ENCODE peak calls at places on chromosomes 2 and 18, in five cellular contexts. F is GM12878, Z is K562, Q is HEK293T, J is HepG2. A is an unnamed sample.

GRCh38 chr2:160703648-160704585 is 210.3 kb upstream of the RBMS1 start:
- DNase-seq in Z (no peak), J (no peak), F (peak; percentile 57), Q (no peak), A (no peak)

GRCh38 chr2:61469424-61470121 is 1.3 kb downstream of the USP34 start:
- DNase-seq in F (no peak), Q (no peak), J (no peak), Z (no peak), A (no peak)

GRCh38 chr2:111071480-111072143 is 49.1 kb upstream of the BCL2L11 start:
- DNase-seq in Q (no peak), J (no peak), F (peak; percentile 35), Z (no peak), A (no peak)

GRCh38 chr2:126891681-126892500 is 6.8 kb upstream of the TEX51 start:
- DNase-seq in J (no peak), F (no peak), Q (no peak), Z (no peak), A (no peak)

GRCh38 chr2:231583982-231584381 is 8.7 kb upstream of the TEX44 start:
- DNase-seq in Z (no peak), F (no peak), Q (no peak), J (no peak), A (no peak)

GRCh38 chr2:232857158-232857563 is 12.9 kb upstream of the SNORC start:
- DNase-seq in F (no peak), Z (no peak), Q (no peak), J (peak; percentile 98), A (no peak)

GRCh38 chr18:44341759-44342158 is 338.9 kb upstream of the SETBP1 start:
- DNase-seq in Q (no peak), F (no peak), J (no peak), Z (no peak), A (no peak)

GRCh38 chr18:22277758-22278157 is 108.4 kb downstream of the GATA6 start:
- DNase-seq in F (no peak), Z (no peak), Q (no peak), J (no peak), A (no peak)

GRCh38 chr2:216829533-216829932 is 30.3 kb downstream of the TNP1 start:
- DNase-seq in J (no peak), F (no peak), Q (no peak), Z (no peak), A (no peak)

GRCh38 chr18:24121625-24122024 is 17.2 kb upstream of the CABYR start:
- DNase-seq in F (no peak), J (no peak), Q (no peak), Z (no peak), A (no peak)

GRCh38 chr2:157890960-157891629 is 15.0 kb upstream of the ACVR1 start:
- DNase-seq in Z (no peak), Q (no peak), F (no peak), J (no peak), A (no peak)

GRCh38 chr2:120596990-120597594 is 138.6 kb upstream of the GLI2 start:
- DNase-seq in Q (no peak), F (no peak), Z (no peak), J (no peak), A (no peak)

GRCh38 chr2:98465456-98466201 is 21.0 kb downstream of the INPP4A start:
- DNase-seq in Q (peak; percentile 33), F (peak; percentile 91), Z (peak; percentile 59), J (no peak), A (peak; percentile 83)

GRCh38 chr2:232882085-232882484 is 12.0 kb downstream of the SNORC start:
- DNase-seq in F (no peak), J (no peak), Q (no peak), Z (no peak), A (no peak)

GRCh38 chr2:16031848-16032159 is 91.5 kb downstream of the MYCN start:
- DNase-seq in Q (no peak), J (no peak), F (no peak), Z (no peak), A (no peak)

GRCh38 chr2:3209258-3209657 is 168.4 kb downstream of the EIPR1 start:
- DNase-seq in F (no peak), Z (no peak), J (no peak), Q (no peak), A (no peak)

GRCh38 chr2:147438897-147439296 is 405.9 kb upstream of the ACVR2A start:
- DNase-seq in Z (no peak), J (no peak), Q (no peak), F (no peak), A (no peak)

GRCh38 chr2:148876190-148876588 is 1.2 kb downstream of the KIF5C start:
- DNase-seq in Q (peak; percentile 24), F (no peak), Z (no peak), J (no peak), A (peak; percentile 78)

GRCh38 chr2:161681043-161681442 is 56.8 kb downstream of the SLC4A10 start:
- DNase-seq in F (no peak), Z (no peak), Q (no peak), J (no peak), A (no peak)

GRCh38 chr2:210287301-210287700 is 27.7 kb downstream of the MYL1 start:
- DNase-seq in J (no peak), Z (no peak), F (no peak), Q (no peak), A (no peak)

GRCh38 chr2:121505005-121505404 is 25.7 kb upstream of the RNU4ATAC start:
- DNase-seq in J (no peak), F (no peak), Q (no peak), Z (no peak), A (no peak)

GRCh38 chr2:145230546-145230945 is 710.6 kb upstream of the ZEB2 start:
- DNase-seq in Q (no peak), F (no peak), J (no peak), Z (no peak), A (no peak)

GRCh38 chr2:18749912-18750526 is 160.7 kb upstream of the NT5C1B start:
- DNase-seq in Z (peak; percentile 10), F (no peak), Q (no peak), J (peak; percentile 65), A (peak; percentile 35)

GRCh38 chr2:9018534-9018933 is 15.1 kb upstream of the MBOAT2 start:
- DNase-seq in F (no peak), J (no peak), Q (no peak), Z (no peak), A (no peak)

DNA sequence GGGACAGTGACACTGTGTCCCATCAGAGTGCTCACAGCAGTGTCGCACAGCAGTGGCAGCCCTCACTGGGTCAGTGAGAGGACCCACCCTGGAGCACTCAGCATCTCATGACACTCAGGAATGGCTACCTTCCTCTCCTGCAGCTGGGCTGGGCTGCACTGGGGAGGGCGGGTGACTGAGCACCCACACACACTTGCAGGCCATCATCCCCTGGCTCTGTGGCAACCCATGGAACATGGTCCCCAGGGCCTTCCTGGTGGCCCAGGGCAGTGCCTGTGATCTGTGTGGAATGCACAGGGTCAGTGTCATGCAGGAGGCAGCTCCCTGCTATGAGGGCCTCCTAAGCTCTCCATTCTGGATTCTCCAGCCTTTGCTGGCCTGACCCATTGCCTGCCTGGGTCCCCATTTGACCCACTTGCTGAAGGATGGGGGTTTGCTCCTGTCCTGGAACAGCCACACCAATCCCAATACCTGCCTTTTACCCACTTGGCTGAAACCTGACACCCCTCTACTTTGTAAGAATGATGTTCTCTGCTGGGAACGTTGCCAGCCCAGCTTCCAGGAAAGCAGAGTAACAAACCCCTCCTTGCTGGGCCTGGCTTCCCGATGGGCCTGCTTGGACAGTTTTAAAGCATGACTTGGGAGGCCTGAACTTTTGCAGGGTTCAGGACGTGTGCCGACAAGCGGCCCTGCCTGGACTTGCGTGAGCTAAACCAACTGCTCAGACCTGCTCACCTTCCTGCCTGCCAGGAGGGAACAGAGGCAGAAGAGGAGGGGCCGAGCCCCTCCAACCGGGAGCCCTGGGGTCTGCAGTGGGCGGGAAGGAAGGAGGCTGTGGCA is 13.7 kb downstream of the HS6ST1 start:
- DNase-seq in F (no peak), Z (no peak), Q (peak; percentile 55), J (peak; percentile 76), A (no peak)
- TF ChIP-seq FOXM1 in F (no peak), Z (no peak), Q (no peak), J (no peak), A (no peak)

GRCh38 chr18:48851563-48851962 is 99.2 kb downstream of the SMAD7 start:
- DNase-seq in F (no peak), J (no peak), Q (no peak), Z (no peak), A (peak; percentile 66)

GRCh38 chr18:48847807-48848486 is 102.8 kb downstream of the SMAD7 start:
- DNase-seq in F (no peak), Q (no peak), J (no peak), Z (no peak), A (no peak)

GRCh38 chr18:48850891-48851302 is 99.9 kb downstream of the SMAD7 start:
- DNase-seq in Q (no peak), J (no peak), Z (no peak), F (no peak), A (no peak)

GRCh38 chr18:48846423-48846932 is 104.3 kb downstream of the SMAD7 start:
- DNase-seq in F (no peak), Z (no peak), Q (no peak), J (no peak), A (no peak)

GRCh38 chr18:48848641-48849143 is 102.1 kb downstream of the SMAD7 start:
- DNase-seq in J (no peak), F (no peak), Z (no peak), Q (no peak), A (no peak)
- TF ChIP-seq FOXM1 in J (no peak), F (no peak), Z (no peak), Q (no peak), A (no peak)

GRCh38 chr2:178350051-178350450 is 100.9 kb downstream of the PRKRA start:
- DNase-seq in F (no peak), Z (no peak), J (no peak), Q (no peak), A (no peak)

GRCh38 chr2:178345951-178346350 is 105.0 kb downstream of the PRKRA start:
- DNase-seq in F (no peak), Q (no peak), Z (no peak), J (no peak), A (no peak)

DNA sequence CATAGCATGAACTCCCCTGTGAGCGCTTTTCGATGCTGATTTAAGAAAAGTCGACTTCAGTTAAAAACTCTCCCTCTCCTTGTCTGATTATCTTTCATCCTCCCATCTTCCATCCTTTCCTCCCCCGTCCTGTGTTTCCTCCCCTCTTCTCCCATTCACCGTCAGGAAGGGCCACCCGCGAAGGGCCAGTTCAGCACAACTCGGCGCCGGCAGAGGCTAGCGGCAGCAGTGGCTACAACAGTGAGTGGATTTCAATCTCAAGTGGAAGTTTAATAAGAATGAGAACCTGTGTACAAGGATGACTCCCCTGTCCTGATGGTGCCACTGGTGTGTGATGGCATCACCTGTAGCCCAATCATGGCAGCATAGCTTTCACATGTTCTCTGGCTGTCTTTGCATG is 106.9 kb downstream of the PRKRA start:
- DNase-seq in J (no peak), Q (no peak), Z (no peak), F (no peak), A (no peak)
- TF ChIP-seq FOXM1 in J (no peak), Q (no peak), Z (no peak), F (no peak), A (no peak)

GRCh38 chr2:71711470-71711857 is 258.1 kb downstream of the DYSF start:
- DNase-seq in Q (no peak), Z (no peak), J (no peak), F (no peak), A (no peak)

GRCh38 chr2:71713581-71714580 is 260.5 kb downstream of the DYSF start:
- DNase-seq in Z (no peak), Q (no peak), J (no peak), F (no peak), A (no peak)

GRCh38 chr2:71710367-71710766 is 257.0 kb downstream of the DYSF start:
- DNase-seq in J (no peak), F (no peak), Z (no peak), Q (no peak), A (no peak)

GRCh38 chr2:71712179-71712818 is 258.9 kb downstream of the DYSF start:
- DNase-seq in Z (no peak), Q (no peak), J (no peak), F (no peak), A (no peak)

GRCh38 chr2:71710805-71711469 is 257.6 kb downstream of the DYSF start:
- DNase-seq in F (no peak), Q (no peak), Z (no peak), J (peak; percentile 73), A (peak; percentile 75)
- TF ChIP-seq FOXM1 in F (no peak), Q (no peak), Z (no peak), J (no peak), A (no peak)

A was measured in SK-N-SH.